ENCODE peak calls at places on chromosomes 5 and 9, in ten cellular contexts. B is GM23248; Y is OCI-LY7; F is fibroblast of lung; G is GM06990; M is pons; I is stimulated activated CD8-positive, alpha-beta memory T cell treated with anti-CD3 and anti-CD28 coated beads, Interleukin-7, amount 100 ng/mL, for 24 hours; U is Right ventricle myocardium superior; Z is activated naive CD4-positive, alpha-beta T cell treated with anti-CD3 and anti-CD28 coated beads, Interleukin-2, amount 50 U/mL, for 16 hours; T is mucosa of gallbladder. K is an unnamed sample.

GRCh38 chr9:100213730-100214477 is 114.9 kb downstream of the INVS start:
- DNase-seq in B (peak), Y (no peak), F (no peak), G (no peak), M (no peak), I (no peak), U (no peak), Z (no peak), T (no peak), K (no peak)

GRCh38 chr5:148957591-148958202 is 105.2 kb downstream of the SH3TC2 start:
- DNase-seq in B (peak), Y (peak), F (peak), G (no peak), M (peak), I (peak), U (no peak), Z (peak), T (no peak), K (no peak)

GRCh38 chr9:82147798-82148440 is 159.3 kb downstream of the SPATA31D1 start:
- DNase-seq in B (peak), Y (no peak), F (no peak), G (no peak), M (no peak), I (no peak), U (no peak), Z (no peak), T (no peak), K (no peak)

GRCh38 chr5:149834246-149834855 is 104.2 kb downstream of the PPARGC1B start:
- DNase-seq in B (peak), Y (peak), F (peak), G (no peak), M (peak), I (no peak), U (no peak), Z (peak), T (peak), K (peak)

GRCh38 chr5:178849316-178849715 is 10.4 kb upstream of the ZNF354B start:
- DNase-seq in B (no peak), Y (no peak), F (no peak), G (no peak), M (no peak), I (no peak), U (no peak), Z (no peak), T (no peak), K (no peak)

GRCh38 chr9:100354121-100354800 is 1.5 kb upstream of the TEX10 start:
- DNase-seq in B (peak), Y (peak), F (no peak), G (no peak), M (no peak), I (no peak), U (no peak), Z (no peak), T (no peak), K (no peak)

GRCh38 chr9:95284667-95285066 is 32.8 kb downstream of the FANCC start:
- DNase-seq in B (no peak), Y (no peak), F (no peak), G (no peak), M (no peak), I (no peak), U (no peak), Z (no peak), T (peak), K (no peak)

GRCh38 chr9:27847380-27847779 is 274.1 kb upstream of the C9orf72 start:
- DNase-seq in B (no peak), Y (no peak), F (no peak), G (no peak), M (no peak), I (no peak), U (no peak), Z (no peak), T (no peak), K (no peak)

GRCh38 chr5:8981016-8981415 is 564.9 kb downstream of the SEMA5A start:
- DNase-seq in B (peak), Y (no peak), F (no peak), G (no peak), M (no peak), I (no peak), U (no peak), Z (no peak), T (no peak), K (no peak)

GRCh38 chr9:129752915-129753724 is at the start of gene PTGES:
- DNase-seq in B (peak), Y (no peak), F (peak), G (peak), M (no peak), I (peak), U (peak), Z (peak), T (peak), K (peak)

GRCh38 chr9:93589688-93590087 is 13.3 kb downstream of the PHF2 start:
- DNase-seq in B (peak), Y (no peak), F (peak), G (no peak), M (no peak), I (no peak), U (no peak), Z (no peak), T (no peak), K (no peak)

GRCh38 chr9:18743421-18743820 is 269.5 kb downstream of the ADAMTSL1 start:
- DNase-seq in B (no peak), Y (no peak), F (no peak), G (no peak), M (no peak), I (no peak), U (no peak), Z (no peak), T (no peak), K (no peak)

GRCh38 chr9:28899267-28899666 is 1326.0 kb upstream of the C9orf72 start:
- DNase-seq in B (no peak), Y (no peak), F (no peak), G (no peak), M (no peak), I (no peak), U (no peak), Z (no peak), T (no peak), K (no peak)

GRCh38 chr5:124948754-124949275 is 202.4 kb upstream of the ZNF608 start:
- DNase-seq in B (no peak), Y (no peak), F (no peak), G (no peak), M (no peak), I (no peak), U (no peak), Z (no peak), T (no peak), K (no peak)

GRCh38 chr9:137494104-137494544 is 35.0 kb upstream of the NSMF start:
- DNase-seq in B (no peak), Y (no peak), F (no peak), G (no peak), M (peak), I (no peak), U (no peak), Z (no peak), T (no peak), K (no peak)

GRCh38 chr9:967436-967835 is 9.0 kb upstream of the DMRT3 start:
- DNase-seq in B (no peak), Y (no peak), F (no peak), G (no peak), M (no peak), I (no peak), U (no peak), Z (no peak), T (no peak), K (peak)

GRCh38 chr5:165497707-165498106 is 1992.3 kb downstream of the MAT2B start:
- DNase-seq in B (peak), Y (no peak), F (peak), G (no peak), M (peak), I (no peak), U (no peak), Z (no peak), T (no peak), K (peak)

GRCh38 chr9:32775283-32775682 is 8.1 kb upstream of the TMEM215 start:
- DNase-seq in B (no peak), Y (no peak), F (no peak), G (no peak), M (no peak), I (no peak), U (no peak), Z (no peak), T (no peak), K (no peak)

GRCh38 chr5:128714551-128714950 is 176.5 kb upstream of the FBN2 start:
- DNase-seq in B (no peak), Y (no peak), F (no peak), G (no peak), M (no peak), I (no peak), U (no peak), Z (no peak), T (no peak), K (no peak)

GRCh38 chr9:114223564-114224246 is 68.4 kb downstream of the COL27A1 start:
- DNase-seq in B (peak), Y (no peak), F (peak), G (no peak), M (no peak), I (no peak), U (no peak), Z (no peak), T (no peak), K (no peak)

GRCh38 chr5:145989428-145989827 is 53.0 kb downstream of the SH3RF2 start:
- DNase-seq in B (no peak), Y (no peak), F (no peak), G (no peak), M (no peak), I (no peak), U (no peak), Z (no peak), T (no peak), K (no peak)

GRCh38 chr5:83370957-83371356 is 100.6 kb upstream of the VCAN start:
- DNase-seq in B (no peak), Y (no peak), F (no peak), G (no peak), M (no peak), I (no peak), U (no peak), Z (no peak), T (no peak), K (no peak)

GRCh38 chr9:91844170-91844569 is 105.9 kb downstream of the ROR2 start:
- DNase-seq in B (peak), Y (no peak), F (no peak), G (no peak), M (peak), I (no peak), U (peak), Z (no peak), T (no peak), K (no peak)

GRCh38 chr5:33167541-33167940 is 273.2 kb upstream of the TARS1 start:
- DNase-seq in B (peak), Y (no peak), F (no peak), G (no peak), M (no peak), I (no peak), U (no peak), Z (no peak), T (no peak), K (no peak)

GRCh38 chr9:125990186-125990792 is 243.1 kb downstream of the PBX3 start:
- DNase-seq in B (no peak), Y (no peak), F (no peak), G (no peak), M (no peak), I (no peak), U (no peak), Z (no peak), T (no peak), K (no peak)

GRCh38 chr5:38189031-38189632 is 69.2 kb upstream of the EGFLAM start:
- DNase-seq in B (no peak), Y (no peak), F (no peak), G (no peak), M (no peak), I (no peak), U (no peak), Z (no peak), T (no peak), K (no peak)

GRCh38 chr5:146291421-146292074 is 47.1 kb upstream of the POU4F3 start:
- DNase-seq in B (peak), Y (peak), F (peak), G (no peak), M (peak), I (no peak), U (no peak), Z (no peak), T (no peak), K (peak)

GRCh38 chr5:36596247-36596646 is 10.2 kb upstream of the SLC1A3 start:
- DNase-seq in B (no peak), Y (no peak), F (no peak), G (no peak), M (no peak), I (no peak), U (no peak), Z (no peak), T (no peak), K (no peak)

GRCh38 chr9:96566401-96567202 is 53.0 kb downstream of the CDC14B start:
- DNase-seq in B (peak), Y (peak), F (peak), G (peak), M (peak), I (peak), U (peak), Z (peak), T (peak), K (peak)

GRCh38 chr5:131357739-131358561 is 94.1 kb downstream of the CDC42SE2 start:
- DNase-seq in B (no peak), Y (no peak), F (no peak), G (no peak), M (no peak), I (no peak), U (no peak), Z (peak), T (no peak), K (no peak)

GRCh38 chr9:115036691-115037090 is 81.3 kb downstream of the TNC start:
- DNase-seq in B (no peak), Y (no peak), F (no peak), G (no peak), M (no peak), I (no peak), U (no peak), Z (no peak), T (no peak), K (no peak)

GRCh38 chr9:32251539-32251938 is 132.9 kb upstream of the ACO1 start:
- DNase-seq in B (peak), Y (peak), F (peak), G (no peak), M (peak), I (no peak), U (no peak), Z (peak), T (peak), K (peak)

GRCh38 chr9:35729700-35730485 is 2.1 kb downstream of the TLN1 start:
- DNase-seq in B (peak), Y (peak), F (peak), G (no peak), M (peak), I (no peak), U (peak), Z (no peak), T (peak), K (peak)

GRCh38 chr9:72930828-72931227 is 22.0 kb downstream of the ALDH1A1 start:
- DNase-seq in B (no peak), Y (no peak), F (no peak), G (no peak), M (no peak), I (no peak), U (no peak), Z (no peak), T (no peak), K (no peak)

K was measured in H4.